ENCODE peak calls at places on chromosomes 11 and 22, in eight cellular contexts. One of them, this sample, is unnamed.

GRCh38 chr11:37411289-37411688 is 813.3 kb upstream of the RAG2 start:
- DNase-seq in RWPE2: no peak
- DNase-seq in AG09309: no peak
- DNase-seq in left ventricle myocardium inferior: no peak
- DNase-seq in HFF-Myc: no peak
- DNase-seq in choroid plexus epithelial cell: no peak
- DNase-seq in A549: no peak
- DNase-seq in AG04449: no peak
- DNase-seq in this sample: no peak

GRCh38 chr11:122851366-122852011 is 13.2 kb downstream of the CRTAM start:
- DNase-seq in RWPE2: no peak
- DNase-seq in HFF-Myc: no peak
- DNase-seq in AG09309: no peak
- DNase-seq in left ventricle myocardium inferior: no peak
- DNase-seq in A549: no peak
- DNase-seq in AG04449: no peak
- DNase-seq in choroid plexus epithelial cell: no peak
- DNase-seq in this sample: no peak

GRCh38 chr11:110919241-110919893 is 207.1 kb upstream of the ARHGAP20 start:
- DNase-seq in RWPE2: no peak
- DNase-seq in A549: no peak
- DNase-seq in left ventricle myocardium inferior: no peak
- DNase-seq in HFF-Myc: no peak
- DNase-seq in choroid plexus epithelial cell: no peak
- DNase-seq in AG09309: no peak
- DNase-seq in AG04449: no peak
- DNase-seq in this sample: no peak

GRCh38 chr11:69721745-69722144 is 17.9 kb upstream of the FGF19 start:
- DNase-seq in choroid plexus epithelial cell: no peak
- DNase-seq in left ventricle myocardium inferior: no peak
- DNase-seq in A549: no peak
- DNase-seq in RWPE2: no peak
- DNase-seq in AG04449: no peak
- DNase-seq in AG09309: no peak
- DNase-seq in HFF-Myc: no peak
- DNase-seq in this sample: no peak

GRCh38 chr11:24935059-24935458 is 438.2 kb downstream of the LUZP2 start:
- DNase-seq in choroid plexus epithelial cell: peak; percentile 44
- DNase-seq in AG09309: no peak
- DNase-seq in A549: no peak
- DNase-seq in HFF-Myc: no peak
- DNase-seq in RWPE2: no peak
- DNase-seq in left ventricle myocardium inferior: no peak
- DNase-seq in AG04449: no peak
- DNase-seq in this sample: no peak

GRCh38 chr22:33180371-33180770 is 122.2 kb upstream of the SYN3 start:
- DNase-seq in HFF-Myc: no peak
- DNase-seq in A549: no peak
- DNase-seq in AG04449: no peak
- DNase-seq in left ventricle myocardium inferior: no peak
- DNase-seq in RWPE2: no peak
- DNase-seq in AG09309: no peak
- DNase-seq in choroid plexus epithelial cell: no peak
- DNase-seq in this sample: peak; percentile 4

GRCh38 chr11:57900315-57900714 is 123.4 kb upstream of the OR9Q1 start:
- DNase-seq in AG09309: no peak
- DNase-seq in left ventricle myocardium inferior: no peak
- DNase-seq in HFF-Myc: no peak
- DNase-seq in choroid plexus epithelial cell: no peak
- DNase-seq in AG04449: no peak
- DNase-seq in A549: no peak
- DNase-seq in RWPE2: no peak
- DNase-seq in this sample: no peak

GRCh38 chr11:128328955-128329551 is 258.3 kb downstream of the ETS1 start:
- DNase-seq in AG04449: no peak
- DNase-seq in HFF-Myc: no peak
- DNase-seq in choroid plexus epithelial cell: no peak
- DNase-seq in left ventricle myocardium inferior: no peak
- DNase-seq in AG09309: no peak
- DNase-seq in RWPE2: no peak
- DNase-seq in A549: no peak
- DNase-seq in this sample: no peak

GRCh38 chr22:19728836-19729235 is 5.5 kb downstream of the GP1BB start:
- DNase-seq in AG09309: no peak
- DNase-seq in AG04449: no peak
- DNase-seq in left ventricle myocardium inferior: no peak
- DNase-seq in HFF-Myc: no peak
- DNase-seq in RWPE2: no peak
- DNase-seq in A549: no peak
- DNase-seq in choroid plexus epithelial cell: no peak
- DNase-seq in this sample: no peak

GRCh38 chr11:62013266-62014157 is 46.1 kb upstream of the FTH1 start:
- DNase-seq in AG04449: no peak
- DNase-seq in AG09309: peak; percentile 47
- DNase-seq in left ventricle myocardium inferior: no peak
- DNase-seq in choroid plexus epithelial cell: no peak
- DNase-seq in HFF-Myc: no peak
- DNase-seq in A549: no peak
- DNase-seq in RWPE2: no peak
- DNase-seq in this sample: peak; percentile 61

GRCh38 chr11:33801821-33802413 is 27.6 kb upstream of the FBXO3 start:
- DNase-seq in A549: no peak
- DNase-seq in HFF-Myc: no peak
- DNase-seq in choroid plexus epithelial cell: peak; percentile 11
- DNase-seq in AG09309: no peak
- DNase-seq in RWPE2: no peak
- DNase-seq in AG04449: no peak
- DNase-seq in left ventricle myocardium inferior: no peak
- DNase-seq in this sample: no peak

GRCh38 chr22:32480238-32480637 is 5.6 kb downstream of the FBXO7 start:
- DNase-seq in left ventricle myocardium inferior: no peak
- DNase-seq in choroid plexus epithelial cell: no peak
- DNase-seq in AG09309: no peak
- DNase-seq in AG04449: no peak
- DNase-seq in HFF-Myc: no peak
- DNase-seq in A549: no peak
- DNase-seq in RWPE2: no peak
- DNase-seq in this sample: no peak

GRCh38 chr11:69411257-69411924 is 70.1 kb upstream of the LINC01488 start:
- DNase-seq in RWPE2: no peak
- DNase-seq in choroid plexus epithelial cell: no peak
- DNase-seq in HFF-Myc: no peak
- DNase-seq in A549: no peak
- DNase-seq in AG09309: peak; percentile 52
- DNase-seq in left ventricle myocardium inferior: no peak
- DNase-seq in AG04449: no peak
- DNase-seq in this sample: peak; percentile 30

GRCh38 chr11:57638005-57638760 is 11.5 kb downstream of the YPEL4 start:
- DNase-seq in HFF-Myc: peak; percentile 76
- DNase-seq in RWPE2: peak; percentile 89
- DNase-seq in left ventricle myocardium inferior: peak; percentile 63
- DNase-seq in A549: peak; percentile 99
- DNase-seq in choroid plexus epithelial cell: peak; percentile 87
- DNase-seq in AG09309: peak; percentile 46
- DNase-seq in AG04449: no peak
- DNase-seq in this sample: peak; percentile 81

GRCh38 chr11:57498540-57498939 is 17.0 kb downstream of the SLC43A1 start:
- DNase-seq in AG04449: no peak
- DNase-seq in RWPE2: no peak
- DNase-seq in HFF-Myc: no peak
- DNase-seq in A549: no peak
- DNase-seq in AG09309: no peak
- DNase-seq in left ventricle myocardium inferior: no peak
- DNase-seq in choroid plexus epithelial cell: no peak
- DNase-seq in this sample: no peak

GRCh38 chr11:126265801-126266200 is 2.9 kb downstream of the SRPRA start:
- DNase-seq in HFF-Myc: no peak
- DNase-seq in AG09309: no peak
- DNase-seq in choroid plexus epithelial cell: peak; percentile 65
- DNase-seq in RWPE2: no peak
- DNase-seq in A549: peak; percentile 8
- DNase-seq in left ventricle myocardium inferior: no peak
- DNase-seq in AG04449: no peak
- DNase-seq in this sample: no peak

GRCh38 chr22:37982938-37983859 is 1.2 kb downstream of the SOX10 start:
- DNase-seq in RWPE2: no peak
- DNase-seq in AG09309: no peak
- DNase-seq in AG04449: no peak
- DNase-seq in A549: no peak
- DNase-seq in HFF-Myc: no peak
- DNase-seq in choroid plexus epithelial cell: no peak
- DNase-seq in left ventricle myocardium inferior: no peak
- DNase-seq in this sample: no peak

GRCh38 chr22:37982151-37982838 is 2.1 kb downstream of the SOX10 start:
- DNase-seq in AG04449: no peak
- DNase-seq in AG09309: no peak
- DNase-seq in RWPE2: no peak
- DNase-seq in A549: no peak
- DNase-seq in choroid plexus epithelial cell: no peak
- DNase-seq in HFF-Myc: no peak
- DNase-seq in left ventricle myocardium inferior: no peak
- DNase-seq in this sample: no peak

GRCh38 chr22:37976547-37976946 is 7.8 kb downstream of the SOX10 start:
- DNase-seq in choroid plexus epithelial cell: no peak
- DNase-seq in left ventricle myocardium inferior: no peak
- DNase-seq in HFF-Myc: no peak
- DNase-seq in A549: no peak
- DNase-seq in RWPE2: no peak
- DNase-seq in AG09309: no peak
- DNase-seq in AG04449: no peak
- DNase-seq in this sample: no peak

GRCh38 chr22:37981282-37982011 is 2.9 kb downstream of the SOX10 start:
- DNase-seq in AG04449: no peak
- DNase-seq in choroid plexus epithelial cell: no peak
- DNase-seq in AG09309: no peak
- DNase-seq in A549: no peak
- DNase-seq in left ventricle myocardium inferior: no peak
- DNase-seq in HFF-Myc: no peak
- DNase-seq in RWPE2: no peak
- DNase-seq in this sample: no peak

GRCh38 chr22:37979782-37980181 is 4.6 kb downstream of the SOX10 start:
- DNase-seq in choroid plexus epithelial cell: no peak
- DNase-seq in AG04449: no peak
- DNase-seq in HFF-Myc: no peak
- DNase-seq in AG09309: no peak
- DNase-seq in A549: no peak
- DNase-seq in left ventricle myocardium inferior: no peak
- DNase-seq in RWPE2: no peak
- DNase-seq in this sample: no peak
- H3K4me3 ChIP-seq in choroid plexus epithelial cell: no peak overlapping the region
- H3K4me3 ChIP-seq in AG04449: no peak overlapping the region
- H3K4me3 ChIP-seq in HFF-Myc: no peak overlapping the region
- H3K4me3 ChIP-seq in AG09309: no peak overlapping the region
- H3K4me3 ChIP-seq in A549: no peak overlapping the region
- H3K4me3 ChIP-seq in left ventricle myocardium inferior: peak overlapping the region; percentile 40
- H3K4me3 ChIP-seq in RWPE2: no peak overlapping the region
- H3K4me3 ChIP-seq in this sample: no peak overlapping the region

DNA sequence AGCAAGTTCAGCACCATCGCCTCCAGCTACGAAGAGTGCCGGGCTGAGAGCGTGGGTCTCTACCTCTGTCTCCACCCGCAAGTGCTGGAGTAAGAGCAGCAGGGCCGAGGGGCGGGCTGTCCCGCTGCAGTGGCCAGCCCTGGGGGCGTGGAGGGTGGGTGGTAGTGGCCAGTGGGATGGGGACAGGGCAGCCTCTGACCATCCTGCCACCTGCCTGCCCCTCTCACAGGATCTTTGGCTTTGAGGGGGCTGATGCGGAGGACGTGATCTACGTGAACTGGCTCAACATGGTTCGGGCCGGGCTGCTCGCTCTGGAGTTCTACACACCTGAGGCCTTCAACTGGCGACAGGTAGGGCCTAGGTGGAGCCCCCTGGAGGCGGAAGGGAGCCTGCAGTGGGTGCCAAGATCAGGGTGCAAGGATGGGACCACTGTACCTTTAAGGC is 15.0 kb upstream of the BBS1 start:
- DNase-seq in AG04449: no peak
- DNase-seq in choroid plexus epithelial cell: no peak
- DNase-seq in AG09309: no peak
- DNase-seq in HFF-Myc: no peak
- DNase-seq in A549: no peak
- DNase-seq in left ventricle myocardium inferior: no peak
- DNase-seq in RWPE2: no peak
- DNase-seq in this sample: no peak
- TF ChIP-seq CTCF in AG04449: no peak
- TF ChIP-seq CTCF in choroid plexus epithelial cell: peak; percentile 43
- TF ChIP-seq CTCF in AG09309: peak; percentile 43
- TF ChIP-seq CTCF in HFF-Myc: peak; percentile 47
- TF ChIP-seq CTCF in A549: no peak
- TF ChIP-seq CTCF in left ventricle myocardium inferior: no peak
- TF ChIP-seq CTCF in RWPE2: no peak
- TF ChIP-seq CTCF in this sample: no peak

DNA sequence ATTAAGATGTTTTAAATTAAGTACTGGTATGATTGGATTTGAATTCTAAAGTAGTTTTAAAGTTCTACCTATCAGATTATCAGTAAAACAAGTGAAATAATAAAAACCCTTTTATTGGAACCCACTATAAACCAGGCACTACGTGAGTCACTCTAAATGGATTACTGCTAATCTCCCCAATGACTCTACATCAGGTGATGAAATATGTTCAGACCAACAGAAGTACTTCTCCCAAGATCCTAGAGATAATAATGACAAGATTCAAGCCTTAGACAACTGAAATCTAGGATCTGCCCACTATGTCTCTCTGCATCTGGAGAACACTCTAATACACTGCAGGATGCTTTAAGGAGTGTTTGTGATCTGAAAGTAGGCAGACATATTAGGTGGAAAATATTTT is 652.1 kb upstream of the CHORDC1 start:
- DNase-seq in left ventricle myocardium inferior: no peak
- DNase-seq in choroid plexus epithelial cell: no peak
- DNase-seq in HFF-Myc: no peak
- DNase-seq in RWPE2: no peak
- DNase-seq in A549: no peak
- DNase-seq in AG09309: no peak
- DNase-seq in AG04449: no peak
- DNase-seq in this sample: no peak
- H3K4me3 ChIP-seq in left ventricle myocardium inferior: no peak overlapping the region
- H3K4me3 ChIP-seq in choroid plexus epithelial cell: no peak overlapping the region
- H3K4me3 ChIP-seq in HFF-Myc: no peak overlapping the region
- H3K4me3 ChIP-seq in RWPE2: no peak overlapping the region
- H3K4me3 ChIP-seq in A549: no peak overlapping the region
- H3K4me3 ChIP-seq in AG09309: no peak overlapping the region
- H3K4me3 ChIP-seq in AG04449: no peak overlapping the region
- H3K4me3 ChIP-seq in this sample: no peak overlapping the region

DNA sequence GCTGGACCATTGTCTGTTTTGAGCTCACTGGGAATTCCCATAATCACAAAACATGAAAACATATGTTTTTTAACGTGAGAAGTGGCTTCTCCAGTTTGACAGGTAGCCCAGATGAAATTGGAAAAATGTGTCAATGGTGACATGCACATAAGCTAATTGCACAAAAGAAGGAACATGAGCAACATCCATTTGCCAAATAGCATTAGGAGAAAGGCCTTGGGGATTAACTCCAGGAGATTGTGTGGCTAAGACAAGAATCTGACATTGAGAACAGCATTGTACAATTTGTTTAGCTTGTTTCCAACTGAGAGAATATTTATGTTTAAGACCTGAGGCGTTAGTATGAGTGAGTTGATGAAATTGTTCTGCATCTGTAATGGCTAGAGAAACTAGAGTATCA is 147.0 kb upstream of the API5 start:
- DNase-seq in A549: no peak
- DNase-seq in HFF-Myc: no peak
- DNase-seq in choroid plexus epithelial cell: no peak
- DNase-seq in RWPE2: no peak
- DNase-seq in AG04449: no peak
- DNase-seq in left ventricle myocardium inferior: no peak
- DNase-seq in AG09309: no peak
- DNase-seq in this sample: no peak
- TF ChIP-seq CTCF in A549: no peak
- TF ChIP-seq CTCF in HFF-Myc: no peak
- TF ChIP-seq CTCF in choroid plexus epithelial cell: no peak
- TF ChIP-seq CTCF in RWPE2: no peak
- TF ChIP-seq CTCF in AG04449: no peak
- TF ChIP-seq CTCF in left ventricle myocardium inferior: no peak
- TF ChIP-seq CTCF in AG09309: no peak
- TF ChIP-seq CTCF in this sample: no peak

This sample was measured in foreskin fibroblast.